ENCODE peak calls at places on chromosomes 6 and 20, in ten cellular contexts. P is stromal cell of bone marrow; L is WTC11; B is activated T-helper 1 cell treated with anti-CD3 and anti-CD28 coated beads, Interleukin-2, amount 50 U/mL, for 16 hours; X is NCI-H1417; U is NCI-H1092 treated with DMSO at 0.1 percent for 48 hours; M is fibroblast of lung; W is T-helper 17 cell; N is activated naive CD8-positive, alpha-beta T cell treated with anti-CD3 and anti-CD28 coated beads for 36 hours; F is effector CD4-positive, alpha-beta T cell. E is an unnamed sample.

GRCh38 chr6:16286151-16286522 is 47.8 kb downstream of the GMPR start:
- DNase-seq in P (no peak), L (peak), W (no peak), U (no peak), B (no peak), M (peak), F (no peak), N (no peak), X (peak), E (no peak)

GRCh38 chr6:110296151-110297028 is 61.8 kb downstream of the METTL24 start:
- DNase-seq in P (no peak), B (no peak), L (no peak), X (peak), F (no peak), M (no peak), N (no peak), U (no peak), W (no peak), E (no peak)

GRCh38 chr20:40668449-40669228 is 20.4 kb downstream of the MAFB start:
- DNase-seq in L (no peak), M (peak), X (no peak), U (no peak), F (no peak), N (no peak), W (no peak), B (no peak), P (no peak), E (no peak)

GRCh38 chr20:8094415-8094818 is 37.6 kb upstream of the PLCB1 start:
- DNase-seq in B (no peak), X (peak), M (peak), F (no peak), U (peak), P (peak), N (no peak), W (no peak), L (no peak), E (peak)

GRCh38 chr6:41498968-41499599 is 47.1 kb upstream of the FOXP4 start:
- DNase-seq in U (no peak), N (no peak), M (no peak), F (no peak), P (no peak), W (no peak), B (no peak), L (no peak), X (no peak), E (no peak)

GRCh38 chr6:144581807-144582537 is 296.8 kb downstream of the UTRN start:
- DNase-seq in N (peak), M (peak), X (peak), W (no peak), P (peak), F (no peak), U (peak), L (peak), B (no peak), E (no peak)

GRCh38 chr20:21183722-21184121 is 57.8 kb downstream of the KIZ start:
- DNase-seq in U (no peak), F (no peak), B (no peak), W (no peak), M (peak), N (no peak), P (no peak), L (no peak), X (no peak), E (no peak)

GRCh38 chr20:50230184-50230583 is 39.6 kb downstream of the CEBPB start:
- DNase-seq in F (no peak), P (no peak), X (no peak), M (no peak), L (no peak), U (no peak), B (no peak), N (no peak), W (no peak), E (no peak)

GRCh38 chr20:15419856-15420255 is 1082.4 kb upstream of the FLRT3 start:
- DNase-seq in P (no peak), U (no peak), M (no peak), X (no peak), N (no peak), F (no peak), B (no peak), L (no peak), W (no peak), E (no peak)

GRCh38 chr20:43976577-43976976 is 61.9 kb downstream of the TOX2 start:
- DNase-seq in U (no peak), B (no peak), N (no peak), L (no peak), P (no peak), W (no peak), M (no peak), F (no peak), X (no peak), E (no peak)

GRCh38 chr6:97674802-97675201 is 391.8 kb upstream of the MMS22L start:
- DNase-seq in X (no peak), F (no peak), W (no peak), U (no peak), N (no peak), B (no peak), P (no peak), L (no peak), M (peak), E (no peak)

GRCh38 chr20:37383229-37383989 is 37.5 kb downstream of the SRC start:
- DNase-seq in W (no peak), M (peak), F (no peak), N (peak), L (no peak), B (no peak), X (no peak), U (no peak), P (no peak), E (no peak)

GRCh38 chr6:106574729-106575458 is 54.4 kb downstream of the RTN4IP1 start:
- DNase-seq in F (no peak), X (no peak), B (no peak), L (no peak), P (peak), U (no peak), W (no peak), M (peak), N (no peak), E (peak)

GRCh38 chr20:35020108-35021031 is 64.7 kb downstream of the MYH7B start:
- DNase-seq in W (no peak), M (no peak), P (no peak), X (no peak), L (no peak), U (no peak), F (no peak), B (no peak), N (no peak), E (no peak)

GRCh38 chr20:6685181-6685582 is 82.3 kb upstream of the BMP2 start:
- DNase-seq in L (no peak), F (no peak), P (peak), W (no peak), X (no peak), M (peak), B (no peak), N (no peak), U (no peak), E (no peak)

GRCh38 chr6:137117605-137118004 is 55.8 kb downstream of the IL22RA2 start:
- DNase-seq in N (no peak), B (no peak), X (no peak), M (no peak), L (no peak), U (no peak), F (no peak), P (no peak), W (no peak), E (no peak)